ENCODE peak calls at places on chromosomes 7 and 10, in six cellular contexts. J is GM23248, B is MM.1S, H is HCT116, T is neural progenitor cell, L is SK-N-SH. K is an unnamed sample.

GRCh38 chr10:80609331-80609730 is 71.6 kb downstream of the SH2D4B start:
- DNase-seq in J (no peak), B (no peak), H (no peak), T (no peak), L (no peak), K (no peak)

GRCh38 chr7:151696738-151697514 is 177.2 kb upstream of the RHEB start:
- DNase-seq in J (no peak), B (no peak), H (no peak), T (peak; percentile 47), L (peak; percentile 73), K (peak; percentile 70)

GRCh38 chr7:147803625-147804024 is 786.9 kb upstream of the C7orf33 start:
- DNase-seq in J (no peak), B (no peak), H (no peak), T (peak; percentile 74), L (peak; percentile 73), K (no peak)

GRCh38 chr10:60299961-60300883 is 89.5 kb downstream of the ANK3 start:
- DNase-seq in J (no peak), B (no peak), H (no peak), T (peak; percentile 65), L (no peak), K (no peak)

GRCh38 chr7:102468416-102469350 is 3.9 kb downstream of the LRWD1 start:
- DNase-seq in J (no peak), B (peak; percentile 2), H (no peak), T (no peak), L (no peak), K (no peak)

GRCh38 chr7:150897502-150898474 is 45.5 kb downstream of the AOC1 start:
- DNase-seq in J (no peak), B (peak; percentile 72), H (no peak), T (no peak), L (no peak), K (no peak)

GRCh38 chr10:92068900-92069299 is 145.3 kb downstream of the BTAF1 start:
- DNase-seq in J (peak; percentile 44), B (no peak), H (no peak), T (no peak), L (no peak), K (no peak)

GRCh38 chr7:41698114-41698513 is 4.8 kb downstream of the INHBA start:
- DNase-seq in J (no peak), B (no peak), H (no peak), T (no peak), L (no peak), K (peak; percentile 63)

GRCh38 chr7:32957326-32958045 is at the start of gene FKBP9:
- DNase-seq in J (peak; percentile 95), B (peak; percentile 59), H (no peak), T (peak; percentile 86), L (peak; percentile 99), K (peak; percentile 90)

GRCh38 chr10:29412452-29413004 is 123.7 kb downstream of the LYZL1 start:
- DNase-seq in J (peak; percentile 42), B (no peak), H (no peak), T (no peak), L (no peak), K (no peak)

GRCh38 chr7:26699761-26700160 is 164.6 kb downstream of the SKAP2 start:
- DNase-seq in J (no peak), B (no peak), H (no peak), T (no peak), L (no peak), K (peak; percentile 68)

GRCh38 chr10:19453967-19454366 is 362.3 kb upstream of the PLXDC2 start:
- DNase-seq in J (no peak), B (no peak), H (no peak), T (no peak), L (no peak), K (no peak)

GRCh38 chr10:125137601-125138438 is 22.5 kb downstream of the CTBP2 start:
- DNase-seq in J (no peak), B (no peak), H (no peak), T (no peak), L (no peak), K (no peak)

GRCh38 chr7:135557455-135558336 is at the start of gene NUP205:
- DNase-seq in J (peak; percentile 93), B (peak; percentile 92), H (peak; percentile 84), T (peak; percentile 81), L (peak; percentile 85), K (peak; percentile 74)

GRCh38 chr10:788796-789748 is 99.6 kb upstream of the DIP2C start:
- DNase-seq in J (peak; percentile 92), B (no peak), H (peak; percentile 18), T (peak; percentile 72), L (peak; percentile 91), K (peak; percentile 69)

GRCh38 chr10:112330607-112331160 is 43.2 kb upstream of the ACSL5 start:
- DNase-seq in J (no peak), B (no peak), H (no peak), T (no peak), L (no peak), K (no peak)

GRCh38 chr7:155524018-155524556 is 22.3 kb downstream of the CNPY1 start:
- DNase-seq in J (no peak), B (no peak), H (no peak), T (no peak), L (no peak), K (no peak)

GRCh38 chr10:971150-971542 is 17.1 kb upstream of the GTPBP4 start:
- DNase-seq in J (peak; percentile 57), B (no peak), H (no peak), T (no peak), L (peak; percentile 57), K (no peak)

GRCh38 chr10:11742779-11743298 is 657 bp downstream of the ECHDC3 start:
- DNase-seq in J (no peak), B (no peak), H (no peak), T (no peak), L (no peak), K (no peak)

GRCh38 chr7:52088008-52088787 is 771.6 kb upstream of the COBL start:
- DNase-seq in J (no peak), B (no peak), H (no peak), T (peak; percentile 91), L (peak; percentile 30), K (no peak)

GRCh38 chr7:108592633-108593277 is 23.1 kb downstream of the DNAJB9 start:
- DNase-seq in J (peak; percentile 14), B (no peak), H (no peak), T (peak; percentile 49), L (peak; percentile 76), K (peak; percentile 42)

GRCh38 chr10:67696029-67696428 is at the start of gene CTNNA3:
- DNase-seq in J (no peak), B (no peak), H (no peak), T (peak; percentile 37), L (no peak), K (no peak)

GRCh38 chr7:47600199-47601118 is 18.5 kb upstream of the TNS3 start:
- DNase-seq in J (peak; percentile 90), B (peak; percentile 24), H (no peak), T (no peak), L (no peak), K (peak; percentile 85)

GRCh38 chr10:103695584-103696005 is 159.8 kb downstream of the SH3PXD2A start:
- DNase-seq in J (peak; percentile 85), B (no peak), H (no peak), T (no peak), L (no peak), K (no peak)

GRCh38 chr10:27390681-27391080 is 113.4 kb upstream of the RAB18 start:
- DNase-seq in J (peak; percentile 77), B (no peak), H (no peak), T (no peak), L (no peak), K (peak; percentile 89)

GRCh38 chr7:6262206-6262605 is 10.2 kb downstream of the CYTH3 start:
- DNase-seq in J (no peak), B (no peak), H (no peak), T (no peak), L (no peak), K (no peak)

GRCh38 chr7:21996641-21997040 is 50.9 kb upstream of the CDCA7L start:
- DNase-seq in J (peak; percentile 33), B (no peak), H (no peak), T (no peak), L (no peak), K (peak; percentile 21)
- H3K9ac ChIP-seq in J (no peak overlapping the region), B (no peak overlapping the region), H (no peak overlapping the region), T (no peak overlapping the region), L (no peak overlapping the region), K (no peak overlapping the region)

DNA sequence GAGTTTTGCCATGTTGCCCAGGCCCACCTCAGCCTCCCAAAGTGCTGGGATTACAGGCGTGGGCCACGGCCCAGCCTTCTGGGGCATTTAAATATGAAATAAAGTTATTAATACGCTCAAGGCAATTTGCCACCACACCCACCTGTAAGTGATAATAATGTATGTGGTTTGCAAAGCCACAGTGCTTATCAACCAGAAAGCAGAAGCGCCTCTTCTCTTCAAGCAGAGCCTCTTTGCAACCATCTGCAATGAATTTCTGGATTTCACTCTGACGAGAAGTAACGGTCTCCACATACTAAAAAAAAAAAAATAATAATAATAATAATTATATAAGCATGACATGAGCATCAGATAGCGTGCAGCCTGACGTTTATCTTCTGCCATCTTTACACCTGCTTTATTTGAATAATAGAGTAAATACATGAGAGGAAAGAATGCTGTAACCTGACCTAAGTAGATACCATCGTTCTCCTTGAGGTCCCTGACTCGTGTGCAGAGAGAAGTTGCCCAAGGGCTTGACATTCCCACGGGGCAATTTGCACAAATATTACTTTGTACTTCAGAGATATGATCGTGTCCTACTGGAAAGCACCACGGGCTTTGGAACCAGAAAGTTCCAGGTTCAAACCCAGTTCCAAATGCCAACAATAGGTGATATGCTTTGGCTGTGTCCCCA is 34.0 kb downstream of the BRI3 start:
- DNase-seq in J (no peak), B (no peak), H (no peak), T (no peak), L (no peak), K (no peak)
- H3K4me1 ChIP-seq in J (no peaks in the 10 kb centered on the region), B (no peaks in the 10 kb centered on the region), H (no peaks in the 10 kb centered on the region), T (no peaks in the 10 kb centered on the region), L (no peaks in the 10 kb centered on the region), K (no peaks in the 10 kb centered on the region)

GRCh38 chr10:89414879-89415821 is 782 bp downstream of the IFIT5 start:
- DNase-seq in J (peak; percentile 71), B (peak; percentile 43), H (no peak), T (peak; percentile 60), L (peak; percentile 82), K (peak; percentile 35)
- TF ChIP-seq EZH2phosphoT487 in J (no peak), B (no peak), H (no peak), T (peak; percentile 13), L (no peak), K (no peak)

GRCh38 chr7:50665403-50666123 is 100.4 kb upstream of the DDC start:
- DNase-seq in J (peak; percentile 42), B (no peak), H (no peak), T (no peak), L (no peak), K (no peak)

GRCh38 chr7:50664461-50664922 is 99.3 kb upstream of the DDC start:
- DNase-seq in J (peak; percentile 84), B (no peak), H (peak; percentile 51), T (no peak), L (no peak), K (peak; percentile 85)

GRCh38 chr7:50666124-50666496 is 100.9 kb upstream of the DDC start:
- DNase-seq in J (no peak), B (no peak), H (no peak), T (no peak), L (no peak), K (no peak)

GRCh38 chr7:50663396-50664102 is 98.3 kb upstream of the DDC start:
- DNase-seq in J (no peak), B (no peak), H (no peak), T (no peak), L (no peak), K (no peak)

DNA sequence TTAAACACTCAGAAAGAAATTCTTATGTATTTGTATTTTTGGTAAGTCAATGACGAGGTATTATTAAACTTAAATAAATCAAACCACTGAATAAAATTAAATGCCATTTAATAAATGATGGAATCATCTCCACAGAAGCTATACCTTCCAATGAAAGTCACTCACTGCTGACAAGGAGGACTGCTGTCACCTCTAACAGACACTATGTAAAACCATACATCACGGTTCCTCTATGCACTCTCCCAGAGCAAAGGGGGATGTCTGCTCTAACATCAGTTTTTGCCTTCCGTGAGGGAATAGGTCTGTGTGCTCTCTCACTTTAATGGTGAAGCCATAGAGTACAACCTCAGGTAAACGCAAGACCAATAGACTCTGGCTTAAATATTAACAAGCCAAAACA is 99.7 kb upstream of the DDC start:
- DNase-seq in J (no peak), B (no peak), H (no peak), T (no peak), L (no peak), K (no peak)
- H3K9ac ChIP-seq in J (no peak overlapping the region), B (no peak overlapping the region), H (no peak overlapping the region), T (no peak overlapping the region), L (no peak overlapping the region), K (peak overlapping the region; percentile 45)